ENCODE peak calls at places on chromosomes 12 and 14, in five cellular contexts. One of them, this sample, is unnamed.

GRCh38 chr12:59070534-59070933 is 150.2 kb upstream of the LRIG3 start:
- DNase-seq in Peyer's patch: no peak
- DNase-seq in CD8-positive, alpha-beta T cell: no peak
- DNase-seq in AG04449: no peak
- DNase-seq in foreskin fibroblast: no peak
- DNase-seq in this sample: no peak

GRCh38 chr12:57093412-57094193 is 4.7 kb downstream of the NAB2 start:
- DNase-seq in foreskin fibroblast: peak
- DNase-seq in AG04449: no peak
- DNase-seq in CD8-positive, alpha-beta T cell: peak
- DNase-seq in Peyer's patch: peak
- DNase-seq in this sample: peak

GRCh38 chr12:113135178-113136127 is at the start of gene RASAL1:
- DNase-seq in Peyer's patch: peak
- DNase-seq in AG04449: no peak
- DNase-seq in foreskin fibroblast: no peak
- DNase-seq in CD8-positive, alpha-beta T cell: peak
- DNase-seq in this sample: no peak

GRCh38 chr12:78146365-78146772 is 315.7 kb downstream of the NAV3 start:
- DNase-seq in AG04449: no peak
- DNase-seq in foreskin fibroblast: peak
- DNase-seq in Peyer's patch: no peak
- DNase-seq in CD8-positive, alpha-beta T cell: no peak
- DNase-seq in this sample: peak

GRCh38 chr12:118188690-118189371 is 52.9 kb downstream of the PEBP1 start:
- DNase-seq in foreskin fibroblast: peak
- DNase-seq in Peyer's patch: no peak
- DNase-seq in AG04449: no peak
- DNase-seq in CD8-positive, alpha-beta T cell: no peak
- DNase-seq in this sample: peak

GRCh38 chr12:66529934-66530333 is 148.9 kb downstream of the GRIP1 start:
- DNase-seq in Peyer's patch: no peak
- DNase-seq in foreskin fibroblast: no peak
- DNase-seq in AG04449: no peak
- DNase-seq in CD8-positive, alpha-beta T cell: no peak
- DNase-seq in this sample: no peak

GRCh38 chr12:104230304-104230703 is 14.7 kb downstream of the TXNRD1 start:
- DNase-seq in CD8-positive, alpha-beta T cell: no peak
- DNase-seq in foreskin fibroblast: no peak
- DNase-seq in Peyer's patch: no peak
- DNase-seq in AG04449: no peak
- DNase-seq in this sample: no peak

GRCh38 chr12:25677180-25677937 is 124.3 kb upstream of the LMNTD1 start:
- DNase-seq in CD8-positive, alpha-beta T cell: no peak
- DNase-seq in AG04449: no peak
- DNase-seq in Peyer's patch: no peak
- DNase-seq in foreskin fibroblast: peak
- DNase-seq in this sample: no peak

GRCh38 chr12:93671044-93671443 is 6.1 kb upstream of the CRADD start:
- DNase-seq in AG04449: no peak
- DNase-seq in Peyer's patch: no peak
- DNase-seq in foreskin fibroblast: no peak
- DNase-seq in CD8-positive, alpha-beta T cell: no peak
- DNase-seq in this sample: no peak

DNA sequence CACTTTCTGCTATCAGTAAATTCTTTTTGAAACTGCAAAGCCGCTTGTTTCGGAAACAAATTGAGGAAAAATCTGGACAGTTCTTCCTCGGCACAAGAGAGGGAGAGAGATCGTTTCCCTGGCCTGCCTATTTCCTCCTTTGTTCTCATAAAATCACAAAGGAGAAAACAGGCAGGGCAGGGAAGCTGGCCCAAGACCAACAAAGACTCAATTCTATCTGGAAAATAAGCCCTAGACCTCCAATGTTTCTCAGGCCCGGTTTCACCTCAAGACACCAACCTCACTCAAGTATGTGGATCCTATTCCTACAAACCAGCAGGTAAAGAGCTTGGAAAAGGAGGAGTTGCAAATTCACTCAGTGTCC is 19.5 kb downstream of the DICER1 start:
- DNase-seq in AG04449: no peak
- DNase-seq in CD8-positive, alpha-beta T cell: no peak
- DNase-seq in foreskin fibroblast: no peak
- DNase-seq in Peyer's patch: no peak
- DNase-seq in this sample: no peak
- H3K4me3 ChIP-seq in AG04449: no peak
- H3K4me3 ChIP-seq in CD8-positive, alpha-beta T cell: no peak
- H3K4me3 ChIP-seq in foreskin fibroblast: no peak
- H3K4me3 ChIP-seq in Peyer's patch: no peak
- H3K4me3 ChIP-seq in this sample: no peak

DNA sequence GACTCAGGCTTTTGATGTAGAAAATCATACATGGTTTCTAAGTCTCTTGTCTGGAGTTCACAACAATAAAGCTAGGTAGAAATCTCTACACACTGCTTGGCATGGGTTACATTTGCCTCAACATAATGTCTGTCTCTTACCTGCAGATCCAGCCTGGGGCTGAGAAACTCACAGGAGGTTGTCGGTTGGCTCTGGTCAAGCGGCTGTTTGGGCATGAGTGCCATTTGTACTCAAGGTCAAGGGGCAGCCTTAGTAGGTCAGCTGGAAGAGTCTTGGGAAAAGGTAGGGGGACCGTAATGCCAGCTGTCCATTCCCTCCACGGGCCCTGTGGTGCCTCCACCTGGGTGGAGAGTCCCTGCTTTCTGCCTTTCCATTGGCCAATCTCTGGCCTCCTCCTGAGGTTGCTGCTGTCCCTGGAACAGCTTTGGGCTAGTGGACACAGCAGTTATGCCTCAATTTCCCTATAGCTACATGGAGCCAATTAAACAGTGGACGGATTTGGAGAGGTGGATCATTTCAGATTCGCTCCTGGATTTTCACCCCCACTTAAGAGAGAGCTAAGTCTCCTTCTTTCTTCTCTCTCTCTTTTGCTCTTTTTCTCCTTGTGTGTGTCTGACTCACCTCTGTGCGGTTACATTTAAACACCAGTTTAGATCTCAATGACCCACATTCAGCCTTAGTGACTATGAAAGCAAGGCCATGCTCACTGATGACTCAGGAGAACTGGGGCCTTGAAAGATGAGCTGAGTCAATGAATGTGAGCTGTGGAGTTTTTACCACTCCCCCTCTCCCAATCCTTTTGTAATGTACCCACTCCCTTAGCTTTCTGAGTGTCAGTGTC is 132.8 kb upstream of the HIF1A start:
- DNase-seq in Peyer's patch: no peak
- DNase-seq in CD8-positive, alpha-beta T cell: no peak
- DNase-seq in AG04449: peak
- DNase-seq in foreskin fibroblast: peak
- DNase-seq in this sample: peak
- H3K4me3 ChIP-seq in Peyer's patch: no peak
- H3K4me3 ChIP-seq in CD8-positive, alpha-beta T cell: no peak
- H3K4me3 ChIP-seq in AG04449: no peak
- H3K4me3 ChIP-seq in foreskin fibroblast: no peak
- H3K4me3 ChIP-seq in this sample: no peak

GRCh38 chr12:102172436-102172835 is 25.2 kb downstream of the PMCH start:
- DNase-seq in foreskin fibroblast: peak
- DNase-seq in CD8-positive, alpha-beta T cell: no peak
- DNase-seq in Peyer's patch: no peak
- DNase-seq in AG04449: peak
- DNase-seq in this sample: peak
- H3K4me3 ChIP-seq in foreskin fibroblast: no peak
- H3K4me3 ChIP-seq in CD8-positive, alpha-beta T cell: no peak
- H3K4me3 ChIP-seq in Peyer's patch: no peak
- H3K4me3 ChIP-seq in AG04449: no peak
- H3K4me3 ChIP-seq in this sample: no peak

DNA sequence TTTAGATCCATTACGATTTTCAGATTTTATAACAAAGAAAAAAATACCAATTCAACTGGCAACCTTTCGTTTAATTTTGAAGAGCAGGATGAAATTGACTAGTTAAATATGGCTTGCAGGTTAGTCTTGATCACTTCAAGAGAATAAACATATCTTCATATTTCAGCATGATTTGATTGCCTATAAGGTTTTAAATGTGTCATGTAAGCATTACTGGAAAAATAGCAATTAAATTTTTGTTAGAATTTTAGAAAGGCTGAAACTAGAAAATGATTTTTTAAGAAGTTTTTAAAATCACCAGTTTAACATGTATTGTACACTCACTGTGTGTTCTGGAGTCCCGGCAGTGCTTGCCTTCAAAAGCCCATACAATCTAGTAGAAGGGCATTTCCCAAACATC is 310.2 kb upstream of the DIO2 start:
- DNase-seq in CD8-positive, alpha-beta T cell: no peak
- DNase-seq in AG04449: no peak
- DNase-seq in foreskin fibroblast: no peak
- DNase-seq in Peyer's patch: no peak
- DNase-seq in this sample: no peak
- H3K4me3 ChIP-seq in CD8-positive, alpha-beta T cell: no peak
- H3K4me3 ChIP-seq in AG04449: no peak
- H3K4me3 ChIP-seq in foreskin fibroblast: no peak
- H3K4me3 ChIP-seq in Peyer's patch: no peak
- H3K4me3 ChIP-seq in this sample: no peak

DNA sequence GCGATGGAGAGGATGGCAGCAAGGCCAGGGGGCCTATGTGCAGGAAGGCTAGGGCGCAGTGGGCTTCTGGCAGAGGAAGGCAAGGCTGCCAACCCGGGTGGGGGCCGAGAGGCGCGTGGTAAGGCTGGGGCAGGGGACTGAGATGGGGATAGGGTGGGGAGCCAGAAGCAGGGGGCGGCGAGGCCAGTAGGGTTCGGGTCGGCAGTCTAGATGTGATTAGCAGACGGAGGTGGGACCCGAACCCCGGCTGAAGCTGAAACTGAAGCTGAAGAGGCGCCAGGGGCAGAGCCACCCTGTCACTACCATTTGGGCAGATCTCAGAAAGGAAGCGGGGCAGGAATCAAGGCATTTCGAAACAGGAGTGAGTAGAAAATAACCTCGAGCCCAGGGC is 519 bp downstream of the TMED8 start:
- DNase-seq in foreskin fibroblast: no peak
- DNase-seq in Peyer's patch: peak
- DNase-seq in CD8-positive, alpha-beta T cell: no peak
- DNase-seq in AG04449: no peak
- DNase-seq in this sample: no peak
- H3K4me3 ChIP-seq in foreskin fibroblast: peak
- H3K4me3 ChIP-seq in Peyer's patch: peak
- H3K4me3 ChIP-seq in CD8-positive, alpha-beta T cell: peak
- H3K4me3 ChIP-seq in AG04449: peak
- H3K4me3 ChIP-seq in this sample: peak